ENCODE peak calls at places on chromosomes 1 and 21, in five cellular contexts. One of them, this sample, is unnamed.

GRCh38 chr1:178376008-178376407 is 120.8 kb downstream of the CLEC20A start:
- DNase-seq in cardiac muscle cell: peak
- DNase-seq in AG04449: no peak
- DNase-seq in transverse colon: no peak
- DNase-seq in HFFc6: no peak
- DNase-seq in this sample: no peak

GRCh38 chr1:14994841-14995437 is 158.6 kb upstream of the TMEM51 start:
- DNase-seq in HFFc6: no peak
- DNase-seq in cardiac muscle cell: no peak
- DNase-seq in AG04449: no peak
- DNase-seq in transverse colon: no peak
- DNase-seq in this sample: no peak

GRCh38 chr1:96683931-96684330 is 37.7 kb upstream of the PTBP2 start:
- DNase-seq in AG04449: no peak
- DNase-seq in HFFc6: no peak
- DNase-seq in transverse colon: no peak
- DNase-seq in cardiac muscle cell: no peak
- DNase-seq in this sample: no peak

GRCh38 chr1:156245451-156246232 is 2.2 kb downstream of the PAQR6 start:
- DNase-seq in transverse colon: peak
- DNase-seq in HFFc6: no peak
- DNase-seq in AG04449: no peak
- DNase-seq in cardiac muscle cell: no peak
- DNase-seq in this sample: no peak

GRCh38 chr1:235632538-235633219 is 16.9 kb downstream of the GNG4 start:
- DNase-seq in HFFc6: peak
- DNase-seq in transverse colon: no peak
- DNase-seq in AG04449: no peak
- DNase-seq in cardiac muscle cell: no peak
- DNase-seq in this sample: no peak

GRCh38 chr1:186899577-186899976 is 70.8 kb downstream of the PLA2G4A start:
- DNase-seq in HFFc6: no peak
- DNase-seq in transverse colon: no peak
- DNase-seq in cardiac muscle cell: no peak
- DNase-seq in AG04449: no peak
- DNase-seq in this sample: no peak

GRCh38 chr1:241048558-241048957 is 308.4 kb downstream of the RGS7 start:
- DNase-seq in cardiac muscle cell: no peak
- DNase-seq in AG04449: no peak
- DNase-seq in transverse colon: no peak
- DNase-seq in HFFc6: no peak
- DNase-seq in this sample: no peak

GRCh38 chr1:214318356-214318755 is 37.4 kb downstream of the SMYD2 start:
- DNase-seq in transverse colon: no peak
- DNase-seq in HFFc6: no peak
- DNase-seq in cardiac muscle cell: no peak
- DNase-seq in AG04449: no peak
- DNase-seq in this sample: no peak

GRCh38 chr1:66371233-66372005 is 162.5 kb upstream of the SGIP1 start:
- DNase-seq in cardiac muscle cell: no peak
- DNase-seq in transverse colon: peak
- DNase-seq in HFFc6: peak
- DNase-seq in AG04449: peak
- DNase-seq in this sample: no peak

GRCh38 chr1:212601524-212601923 is 7.0 kb upstream of the ATF3 start:
- DNase-seq in cardiac muscle cell: no peak
- DNase-seq in transverse colon: no peak
- DNase-seq in AG04449: no peak
- DNase-seq in HFFc6: no peak
- DNase-seq in this sample: no peak

GRCh38 chr21:36908260-36908908 is 58.1 kb downstream of the HLCS start:
- DNase-seq in transverse colon: no peak
- DNase-seq in HFFc6: no peak
- DNase-seq in AG04449: no peak
- DNase-seq in cardiac muscle cell: no peak
- DNase-seq in this sample: no peak

GRCh38 chr1:155124503-155125463 is 2.9 kb upstream of the EFNA1 start:
- DNase-seq in AG04449: no peak
- DNase-seq in transverse colon: peak
- DNase-seq in HFFc6: no peak
- DNase-seq in cardiac muscle cell: no peak
- DNase-seq in this sample: no peak

GRCh38 chr1:113809651-113810602 is 2.3 kb downstream of the RSBN1 start:
- DNase-seq in HFFc6: peak
- DNase-seq in AG04449: no peak
- DNase-seq in transverse colon: peak
- DNase-seq in cardiac muscle cell: no peak
- DNase-seq in this sample: no peak

GRCh38 chr1:71565831-71566230 is 485.0 kb upstream of the ZRANB2 start:
- DNase-seq in transverse colon: no peak
- DNase-seq in cardiac muscle cell: no peak
- DNase-seq in AG04449: no peak
- DNase-seq in HFFc6: no peak
- DNase-seq in this sample: no peak

GRCh38 chr1:30334767-30335166 is 388.6 kb downstream of the MATN1 start:
- DNase-seq in AG04449: no peak
- DNase-seq in HFFc6: no peak
- DNase-seq in transverse colon: no peak
- DNase-seq in cardiac muscle cell: no peak
- DNase-seq in this sample: no peak

GRCh38 chr1:2939041-2939552 is 82.2 kb upstream of the ACTRT2 start:
- DNase-seq in AG04449: no peak
- DNase-seq in HFFc6: no peak
- DNase-seq in transverse colon: no peak
- DNase-seq in cardiac muscle cell: no peak
- DNase-seq in this sample: no peak

GRCh38 chr1:53313556-53313955 is 14.3 kb downstream of the LRP8 start:
- DNase-seq in cardiac muscle cell: no peak
- DNase-seq in AG04449: no peak
- DNase-seq in HFFc6: no peak
- DNase-seq in transverse colon: no peak
- DNase-seq in this sample: no peak

GRCh38 chr1:205515781-205516253 is 11.3 kb downstream of the CDK18 start:
- DNase-seq in HFFc6: no peak
- DNase-seq in transverse colon: peak
- DNase-seq in AG04449: no peak
- DNase-seq in cardiac muscle cell: no peak
- DNase-seq in this sample: no peak

GRCh38 chr1:158124999-158125398 is 55.7 kb upstream of the CD1D start:
- DNase-seq in HFFc6: peak
- DNase-seq in transverse colon: peak
- DNase-seq in AG04449: peak
- DNase-seq in cardiac muscle cell: peak
- DNase-seq in this sample: peak

GRCh38 chr1:91851130-91852010 is 34.6 kb downstream of the TGFBR3 start:
- DNase-seq in cardiac muscle cell: peak
- DNase-seq in HFFc6: peak
- DNase-seq in transverse colon: peak
- DNase-seq in AG04449: no peak
- DNase-seq in this sample: peak

GRCh38 chr1:20721117-20722061 is 3.6 kb upstream of the KIF17 start:
- DNase-seq in transverse colon: peak
- DNase-seq in AG04449: no peak
- DNase-seq in HFFc6: no peak
- DNase-seq in cardiac muscle cell: no peak
- DNase-seq in this sample: no peak

GRCh38 chr1:93979718-93980319 is 70.6 kb upstream of the GCLM start:
- DNase-seq in AG04449: no peak
- DNase-seq in transverse colon: peak
- DNase-seq in cardiac muscle cell: no peak
- DNase-seq in HFFc6: peak
- DNase-seq in this sample: peak

GRCh38 chr1:91015794-91016550 is 5.9 kb downstream of the ZNF644 start:
- DNase-seq in HFFc6: no peak
- DNase-seq in transverse colon: no peak
- DNase-seq in cardiac muscle cell: no peak
- DNase-seq in AG04449: no peak
- DNase-seq in this sample: no peak

GRCh38 chr1:114468710-114469468 is 42.1 kb downstream of the TRIM33 start:
- DNase-seq in AG04449: no peak
- DNase-seq in cardiac muscle cell: no peak
- DNase-seq in transverse colon: no peak
- DNase-seq in HFFc6: no peak
- DNase-seq in this sample: no peak

GRCh38 chr1:8349473-8349865 is 31.6 kb downstream of the SLC45A1 start:
- DNase-seq in transverse colon: no peak
- DNase-seq in HFFc6: no peak
- DNase-seq in cardiac muscle cell: no peak
- DNase-seq in AG04449: no peak
- DNase-seq in this sample: no peak

GRCh38 chr1:183185941-183186490 is at the start of gene LAMC2:
- DNase-seq in transverse colon: peak
- DNase-seq in AG04449: no peak
- DNase-seq in cardiac muscle cell: peak
- DNase-seq in HFFc6: no peak
- DNase-seq in this sample: no peak

GRCh38 chr1:1599030-1599916 is 662 bp downstream of the FNDC10 start:
- DNase-seq in cardiac muscle cell: peak
- DNase-seq in AG04449: no peak
- DNase-seq in transverse colon: no peak
- DNase-seq in HFFc6: no peak
- DNase-seq in this sample: no peak

GRCh38 chr1:41233708-41234107 is 8.4 kb downstream of the SCMH1 start:
- DNase-seq in AG04449: no peak
- DNase-seq in transverse colon: no peak
- DNase-seq in HFFc6: no peak
- DNase-seq in cardiac muscle cell: no peak
- DNase-seq in this sample: no peak
- TF ChIP-seq CTCF in AG04449: no peak
- TF ChIP-seq CTCF in transverse colon: no peak
- TF ChIP-seq CTCF in HFFc6: no peak
- TF ChIP-seq CTCF in cardiac muscle cell: no peak
- TF ChIP-seq CTCF in this sample: no peak

GRCh38 chr1:237953238-237953637 is 62.5 kb upstream of the ZP4 start:
- DNase-seq in HFFc6: peak
- DNase-seq in cardiac muscle cell: peak
- DNase-seq in AG04449: no peak
- DNase-seq in transverse colon: no peak
- DNase-seq in this sample: no peak
- TF ChIP-seq CTCF in HFFc6: peak
- TF ChIP-seq CTCF in cardiac muscle cell: no peak
- TF ChIP-seq CTCF in AG04449: no peak
- TF ChIP-seq CTCF in transverse colon: no peak
- TF ChIP-seq CTCF in this sample: no peak

GRCh38 chr1:39214998-39215873 is 10.7 kb downstream of the MACF1 start:
- DNase-seq in transverse colon: peak
- DNase-seq in cardiac muscle cell: peak
- DNase-seq in AG04449: no peak
- DNase-seq in HFFc6: peak
- DNase-seq in this sample: no peak
- TF ChIP-seq CTCF in transverse colon: no peak
- TF ChIP-seq CTCF in cardiac muscle cell: no peak
- TF ChIP-seq CTCF in AG04449: no peak
- TF ChIP-seq CTCF in HFFc6: no peak
- TF ChIP-seq CTCF in this sample: no peak

DNA sequence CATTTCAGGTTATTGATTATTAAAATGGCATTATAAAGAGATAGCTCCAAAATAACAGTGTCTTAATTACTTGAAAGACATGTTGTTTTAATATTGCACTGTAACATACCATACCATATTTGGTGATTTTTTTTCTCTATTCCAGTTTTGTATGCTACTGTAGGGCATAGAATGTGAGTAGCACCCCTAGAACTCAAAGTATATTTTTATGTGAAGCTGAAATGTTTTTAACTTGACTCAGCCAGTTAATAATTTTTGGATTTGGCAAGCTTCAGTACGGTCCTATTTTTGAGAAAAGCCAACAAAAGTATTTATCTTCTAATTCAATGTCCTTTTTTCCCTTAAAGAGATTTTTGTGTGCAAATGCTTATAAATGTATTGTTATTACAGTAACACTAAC is 593.8 kb downstream of the USP25 start:
- DNase-seq in HFFc6: peak
- DNase-seq in transverse colon: no peak
- DNase-seq in cardiac muscle cell: no peak
- DNase-seq in AG04449: peak
- DNase-seq in this sample: no peak
- TF ChIP-seq CTCF in HFFc6: no peak
- TF ChIP-seq CTCF in transverse colon: no peak
- TF ChIP-seq CTCF in cardiac muscle cell: no peak
- TF ChIP-seq CTCF in AG04449: no peak
- TF ChIP-seq CTCF in this sample: no peak

GRCh38 chr1:167553136-167554027 is at the start of gene CREG1:
- DNase-seq in transverse colon: peak
- DNase-seq in AG04449: no peak
- DNase-seq in cardiac muscle cell: peak
- DNase-seq in HFFc6: peak
- DNase-seq in this sample: peak
- TF ChIP-seq CTCF in transverse colon: no peak
- TF ChIP-seq CTCF in AG04449: no peak
- TF ChIP-seq CTCF in cardiac muscle cell: no peak
- TF ChIP-seq CTCF in HFFc6: peak
- TF ChIP-seq CTCF in this sample: no peak

DNA sequence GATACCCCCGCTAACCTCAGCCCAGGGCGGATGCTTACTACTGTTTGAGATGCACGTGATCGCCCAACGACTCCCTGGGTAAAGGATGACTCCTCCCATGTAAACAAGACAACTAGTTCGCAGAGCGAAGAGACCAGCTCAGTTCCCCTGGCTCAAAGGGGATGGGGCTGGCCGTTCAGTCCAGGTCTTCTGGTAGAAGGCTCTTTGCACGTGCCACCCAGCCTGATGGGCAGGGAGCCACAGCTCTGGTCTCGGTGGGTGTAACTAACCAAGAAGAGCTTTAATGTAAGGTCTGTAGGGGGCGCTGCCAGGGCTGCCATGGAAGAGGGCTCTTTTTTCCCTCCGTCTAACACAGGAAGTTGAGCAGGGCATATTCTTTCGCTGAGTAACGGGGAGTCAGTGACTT is 49.4 kb upstream of the PARP1 start:
- DNase-seq in transverse colon: peak
- DNase-seq in HFFc6: no peak
- DNase-seq in cardiac muscle cell: no peak
- DNase-seq in AG04449: no peak
- DNase-seq in this sample: no peak
- TF ChIP-seq CTCF in transverse colon: no peak
- TF ChIP-seq CTCF in HFFc6: peak
- TF ChIP-seq CTCF in cardiac muscle cell: peak
- TF ChIP-seq CTCF in AG04449: no peak
- TF ChIP-seq CTCF in this sample: no peak

GRCh38 chr1:7333094-7333493 is 438.0 kb upstream of the VAMP3 start:
- DNase-seq in transverse colon: no peak
- DNase-seq in HFFc6: no peak
- DNase-seq in cardiac muscle cell: no peak
- DNase-seq in AG04449: no peak
- DNase-seq in this sample: no peak

GRCh38 chr1:7331926-7332535 is 439.1 kb upstream of the VAMP3 start:
- DNase-seq in cardiac muscle cell: no peak
- DNase-seq in HFFc6: no peak
- DNase-seq in AG04449: no peak
- DNase-seq in transverse colon: no peak
- DNase-seq in this sample: no peak

GRCh38 chr1:7327849-7328248 is 443.2 kb upstream of the VAMP3 start:
- DNase-seq in AG04449: no peak
- DNase-seq in transverse colon: no peak
- DNase-seq in cardiac muscle cell: no peak
- DNase-seq in HFFc6: no peak
- DNase-seq in this sample: no peak

GRCh38 chr1:7333576-7333975 is 437.5 kb upstream of the VAMP3 start:
- DNase-seq in HFFc6: no peak
- DNase-seq in transverse colon: no peak
- DNase-seq in AG04449: no peak
- DNase-seq in cardiac muscle cell: no peak
- DNase-seq in this sample: no peak

GRCh38 chr1:7329868-7330615 is 441.1 kb upstream of the VAMP3 start:
- DNase-seq in HFFc6: no peak
- DNase-seq in AG04449: no peak
- DNase-seq in transverse colon: no peak
- DNase-seq in cardiac muscle cell: no peak
- DNase-seq in this sample: no peak
- TF ChIP-seq CTCF in HFFc6: no peak
- TF ChIP-seq CTCF in AG04449: no peak
- TF ChIP-seq CTCF in transverse colon: no peak
- TF ChIP-seq CTCF in cardiac muscle cell: no peak
- TF ChIP-seq CTCF in this sample: no peak

This sample was measured in AG09319.